ENCODE peak calls at places on chromosomes 13 and 19, in eight cellular contexts. One of them, this sample, is unnamed.
A peak's percentile ranks its signal among the peaks of the same experiment; 100 is the strongest.

GRCh38 chr13:114118763-114119123 is 13.7 kb downstream of the RASA3 start:
- DNase-seq in thyroid gland: no peak
- DNase-seq in AG10803: peak; percentile 67
- DNase-seq in uterus: no peak
- DNase-seq in suprapubic skin: no peak
- DNase-seq in lung: no peak
- DNase-seq in endothelial cell: no peak
- DNase-seq in lower leg skin: no peak
- DNase-seq in this sample: peak; percentile 6

GRCh38 chr19:34793562-34793961 is 20.5 kb upstream of the ZNF599 start:
- DNase-seq in thyroid gland: no peak
- DNase-seq in lower leg skin: peak; percentile 32
- DNase-seq in AG10803: no peak
- DNase-seq in endothelial cell: no peak
- DNase-seq in lung: no peak
- DNase-seq in suprapubic skin: no peak
- DNase-seq in uterus: no peak
- DNase-seq in this sample: no peak

GRCh38 chr13:113836917-113837553 is 26.8 kb downstream of the GAS6 start:
- DNase-seq in lung: no peak
- DNase-seq in lower leg skin: no peak
- DNase-seq in uterus: peak; percentile 82
- DNase-seq in thyroid gland: peak; percentile 58
- DNase-seq in suprapubic skin: no peak
- DNase-seq in endothelial cell: no peak
- DNase-seq in AG10803: peak; percentile 96
- DNase-seq in this sample: no peak

GRCh38 chr19:46813570-46814358 is 25.4 kb upstream of the SLC1A5 start:
- DNase-seq in endothelial cell: no peak
- DNase-seq in thyroid gland: peak; percentile 66
- DNase-seq in suprapubic skin: peak; percentile 75
- DNase-seq in AG10803: peak; percentile 46
- DNase-seq in uterus: peak; percentile 74
- DNase-seq in lower leg skin: no peak
- DNase-seq in lung: peak; percentile 85
- DNase-seq in this sample: peak; percentile 68

GRCh38 chr19:40689339-40690049 is 957 bp downstream of the NUMBL start:
- DNase-seq in lung: no peak
- DNase-seq in AG10803: peak; percentile 15
- DNase-seq in suprapubic skin: peak; percentile 80
- DNase-seq in lower leg skin: no peak
- DNase-seq in uterus: no peak
- DNase-seq in thyroid gland: no peak
- DNase-seq in endothelial cell: no peak
- DNase-seq in this sample: no peak

GRCh38 chr13:73129023-73129422 is 70.2 kb downstream of the KLF5 start:
- DNase-seq in AG10803: no peak
- DNase-seq in uterus: no peak
- DNase-seq in thyroid gland: no peak
- DNase-seq in lung: no peak
- DNase-seq in suprapubic skin: no peak
- DNase-seq in endothelial cell: no peak
- DNase-seq in lower leg skin: no peak
- DNase-seq in this sample: no peak

GRCh38 chr13:26591672-26592071 is 34.2 kb downstream of the WASF3 start:
- DNase-seq in thyroid gland: no peak
- DNase-seq in suprapubic skin: no peak
- DNase-seq in uterus: no peak
- DNase-seq in lung: no peak
- DNase-seq in endothelial cell: no peak
- DNase-seq in lower leg skin: no peak
- DNase-seq in AG10803: no peak
- DNase-seq in this sample: no peak

GRCh38 chr19:52889931-52890330 is 7.5 kb downstream of the ZNF320 start:
- DNase-seq in lung: no peak
- DNase-seq in AG10803: no peak
- DNase-seq in uterus: no peak
- DNase-seq in suprapubic skin: no peak
- DNase-seq in endothelial cell: no peak
- DNase-seq in lower leg skin: no peak
- DNase-seq in thyroid gland: no peak
- DNase-seq in this sample: no peak

GRCh38 chr19:1473424-1473851 is 5.6 kb downstream of the C19orf25 start:
- DNase-seq in uterus: no peak
- DNase-seq in thyroid gland: no peak
- DNase-seq in AG10803: no peak
- DNase-seq in suprapubic skin: no peak
- DNase-seq in lung: no peak
- DNase-seq in endothelial cell: no peak
- DNase-seq in lower leg skin: no peak
- DNase-seq in this sample: no peak

GRCh38 chr19:19214892-19215291 is 3.1 kb downstream of the NCAN start:
- DNase-seq in AG10803: peak; percentile 18
- DNase-seq in lower leg skin: no peak
- DNase-seq in suprapubic skin: no peak
- DNase-seq in thyroid gland: peak; percentile 29
- DNase-seq in uterus: no peak
- DNase-seq in endothelial cell: peak; percentile 88
- DNase-seq in lung: no peak
- DNase-seq in this sample: peak; percentile 47

GRCh38 chr19:40690050-40690698 is at the start of gene NUMBL:
- DNase-seq in thyroid gland: no peak
- DNase-seq in suprapubic skin: no peak
- DNase-seq in lower leg skin: no peak
- DNase-seq in lung: no peak
- DNase-seq in endothelial cell: no peak
- DNase-seq in AG10803: no peak
- DNase-seq in uterus: peak; percentile 53
- DNase-seq in this sample: no peak

GRCh38 chr13:24693862-24694471 is 13.8 kb downstream of the ATP12A start:
- DNase-seq in uterus: no peak
- DNase-seq in endothelial cell: peak; percentile 68
- DNase-seq in thyroid gland: peak; percentile 67
- DNase-seq in lung: peak; percentile 53
- DNase-seq in suprapubic skin: no peak
- DNase-seq in lower leg skin: no peak
- DNase-seq in AG10803: peak; percentile 31
- DNase-seq in this sample: peak; percentile 66
- TF ChIP-seq CTCF in uterus: peak; percentile 45
- TF ChIP-seq CTCF in endothelial cell: peak; percentile 76
- TF ChIP-seq CTCF in thyroid gland: peak; percentile 45
- TF ChIP-seq CTCF in lung: peak; percentile 49
- TF ChIP-seq CTCF in suprapubic skin: peak; percentile 49
- TF ChIP-seq CTCF in lower leg skin: no peak
- TF ChIP-seq CTCF in AG10803: peak; percentile 51
- TF ChIP-seq CTCF in this sample: peak; percentile 40

DNA sequence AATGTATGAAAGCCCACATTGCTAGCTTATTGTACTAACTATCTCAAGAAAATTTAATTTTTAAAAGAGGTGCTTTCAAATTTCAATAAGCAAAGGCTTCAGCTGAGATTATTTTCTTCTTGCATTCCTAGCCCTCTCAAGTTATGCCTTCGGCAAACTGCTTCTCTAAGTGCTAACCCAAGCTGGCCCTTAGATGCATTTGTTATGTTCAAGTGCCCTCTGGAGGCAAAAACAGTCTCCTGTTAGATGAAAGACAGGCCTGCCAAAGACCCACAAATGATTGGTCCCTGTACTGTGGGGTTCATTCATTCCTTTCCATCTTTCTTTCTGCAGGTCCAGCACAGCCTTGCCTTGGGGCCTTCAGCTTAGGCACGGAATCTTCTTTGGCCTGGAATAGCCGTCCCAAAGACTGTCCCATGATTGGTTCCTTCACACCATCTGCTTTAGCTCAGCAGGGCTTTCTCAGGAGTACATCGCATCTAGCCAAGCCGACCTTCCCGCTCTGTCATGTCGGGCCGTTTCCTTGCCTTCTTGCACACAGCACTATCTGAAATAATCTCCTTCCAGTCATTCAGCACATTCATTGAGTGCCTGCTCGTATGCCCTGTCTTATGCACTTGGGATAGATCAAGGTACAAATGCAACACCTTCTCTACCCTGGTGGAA is 26.4 kb upstream of the TPTE2 start:
- DNase-seq in thyroid gland: no peak
- DNase-seq in lower leg skin: peak; percentile 48
- DNase-seq in suprapubic skin: no peak
- DNase-seq in endothelial cell: no peak
- DNase-seq in AG10803: peak; percentile 34
- DNase-seq in uterus: no peak
- DNase-seq in lung: no peak
- DNase-seq in this sample: peak; percentile 44
- TF ChIP-seq CTCF in thyroid gland: no peak
- TF ChIP-seq CTCF in lower leg skin: no peak
- TF ChIP-seq CTCF in suprapubic skin: peak; percentile 15
- TF ChIP-seq CTCF in endothelial cell: peak; percentile 16
- TF ChIP-seq CTCF in AG10803: peak; percentile 41
- TF ChIP-seq CTCF in uterus: no peak
- TF ChIP-seq CTCF in lung: no peak
- TF ChIP-seq CTCF in this sample: peak; percentile 60

GRCh38 chr19:38842439-38843174 is 7.2 kb downstream of the HNRNPL start:
- DNase-seq in AG10803: no peak
- DNase-seq in thyroid gland: no peak
- DNase-seq in lower leg skin: no peak
- DNase-seq in lung: no peak
- DNase-seq in endothelial cell: no peak
- DNase-seq in uterus: no peak
- DNase-seq in suprapubic skin: no peak
- DNase-seq in this sample: no peak

GRCh38 chr19:38841787-38842438 is 7.9 kb downstream of the HNRNPL start:
- DNase-seq in lower leg skin: no peak
- DNase-seq in uterus: no peak
- DNase-seq in endothelial cell: no peak
- DNase-seq in thyroid gland: no peak
- DNase-seq in AG10803: no peak
- DNase-seq in suprapubic skin: no peak
- DNase-seq in lung: no peak
- DNase-seq in this sample: no peak

GRCh38 chr19:38844093-38844686 is 5.6 kb downstream of the HNRNPL start:
- DNase-seq in AG10803: no peak
- DNase-seq in lung: no peak
- DNase-seq in lower leg skin: no peak
- DNase-seq in uterus: no peak
- DNase-seq in suprapubic skin: no peak
- DNase-seq in thyroid gland: no peak
- DNase-seq in endothelial cell: no peak
- DNase-seq in this sample: no peak

GRCh38 chr19:38841180-38841766 is 8.5 kb downstream of the HNRNPL start:
- DNase-seq in suprapubic skin: no peak
- DNase-seq in lung: no peak
- DNase-seq in thyroid gland: no peak
- DNase-seq in uterus: no peak
- DNase-seq in lower leg skin: no peak
- DNase-seq in AG10803: no peak
- DNase-seq in endothelial cell: no peak
- DNase-seq in this sample: no peak

GRCh38 chr19:38843175-38843758 is 6.5 kb downstream of the HNRNPL start:
- DNase-seq in AG10803: no peak
- DNase-seq in thyroid gland: no peak
- DNase-seq in uterus: no peak
- DNase-seq in lower leg skin: no peak
- DNase-seq in lung: no peak
- DNase-seq in endothelial cell: no peak
- DNase-seq in suprapubic skin: no peak
- DNase-seq in this sample: no peak
- TF ChIP-seq CTCF in AG10803: no peak
- TF ChIP-seq CTCF in thyroid gland: no peak
- TF ChIP-seq CTCF in uterus: no peak
- TF ChIP-seq CTCF in lower leg skin: no peak
- TF ChIP-seq CTCF in lung: no peak
- TF ChIP-seq CTCF in endothelial cell: no peak
- TF ChIP-seq CTCF in suprapubic skin: no peak
- TF ChIP-seq CTCF in this sample: no peak

GRCh38 chr19:35859414-35859813 is 2.7 kb downstream of the KIRREL2 start:
- DNase-seq in uterus: no peak
- DNase-seq in AG10803: no peak
- DNase-seq in thyroid gland: no peak
- DNase-seq in lower leg skin: no peak
- DNase-seq in suprapubic skin: no peak
- DNase-seq in lung: no peak
- DNase-seq in endothelial cell: no peak
- DNase-seq in this sample: no peak

GRCh38 chr19:35862528-35862927 is 5.8 kb downstream of the KIRREL2 start:
- DNase-seq in thyroid gland: no peak
- DNase-seq in suprapubic skin: no peak
- DNase-seq in lung: no peak
- DNase-seq in endothelial cell: no peak
- DNase-seq in uterus: no peak
- DNase-seq in AG10803: no peak
- DNase-seq in lower leg skin: no peak
- DNase-seq in this sample: no peak

GRCh38 chr19:35860818-35861639 is 4.3 kb downstream of the KIRREL2 start:
- DNase-seq in lower leg skin: peak; percentile 81
- DNase-seq in endothelial cell: peak; percentile 59
- DNase-seq in thyroid gland: peak; percentile 36
- DNase-seq in suprapubic skin: no peak
- DNase-seq in lung: no peak
- DNase-seq in uterus: no peak
- DNase-seq in AG10803: no peak
- DNase-seq in this sample: peak; percentile 75

GRCh38 chr19:35861640-35862160 is 5.0 kb downstream of the KIRREL2 start:
- DNase-seq in lower leg skin: no peak
- DNase-seq in uterus: no peak
- DNase-seq in AG10803: no peak
- DNase-seq in lung: no peak
- DNase-seq in endothelial cell: no peak
- DNase-seq in thyroid gland: no peak
- DNase-seq in suprapubic skin: no peak
- DNase-seq in this sample: no peak

DNA sequence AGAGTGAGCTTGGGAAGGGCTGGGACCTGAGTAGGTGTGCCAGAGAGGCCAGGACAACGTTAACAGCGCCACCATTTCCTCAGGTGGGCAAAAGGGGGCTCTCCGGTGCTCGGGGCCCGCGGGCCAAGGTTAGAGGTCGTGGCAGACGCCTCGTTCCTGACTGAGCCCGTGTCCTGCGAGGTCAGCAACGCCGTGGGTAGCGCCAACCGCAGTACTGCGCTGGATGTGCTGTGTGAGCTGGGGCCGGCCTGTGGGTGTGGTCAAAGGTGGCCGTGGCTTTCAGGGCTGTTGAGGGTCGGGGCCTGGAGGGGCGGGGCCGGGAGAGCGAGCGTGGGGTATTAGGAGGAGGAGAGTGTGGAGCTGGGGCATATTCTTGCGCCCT is 3.7 kb downstream of the KIRREL2 start:
- DNase-seq in thyroid gland: no peak
- DNase-seq in suprapubic skin: no peak
- DNase-seq in lower leg skin: no peak
- DNase-seq in AG10803: no peak
- DNase-seq in uterus: no peak
- DNase-seq in lung: no peak
- DNase-seq in endothelial cell: no peak
- DNase-seq in this sample: no peak
- TF ChIP-seq CTCF in thyroid gland: no peak
- TF ChIP-seq CTCF in suprapubic skin: no peak
- TF ChIP-seq CTCF in lower leg skin: no peak
- TF ChIP-seq CTCF in AG10803: no peak
- TF ChIP-seq CTCF in uterus: no peak
- TF ChIP-seq CTCF in lung: no peak
- TF ChIP-seq CTCF in endothelial cell: no peak
- TF ChIP-seq CTCF in this sample: no peak